ENCODE peak calls at places on chromosomes 1 and 21, in ten cellular contexts. T, R, K, E, Y, F, I, S, A and N are unnamed samples.

GRCh38 chr21:31546402-31547155 is 112.9 kb upstream of the SOD1 start:
- DNase-seq in T (no peak), R (no peak), K (peak; percentile 29), E (no peak), Y (no peak), F (no peak), I (no peak), S (no peak), A (no peak), N (peak; percentile 26)

GRCh38 chr1:67634396-67634935 is 50.5 kb upstream of the GADD45A start:
- DNase-seq in T (no peak), R (no peak), K (no peak), E (no peak), Y (no peak), F (no peak), I (no peak), S (no peak), A (no peak), N (no peak)

GRCh38 chr1:172699111-172699510 is 40.2 kb downstream of the FASLG start:
- DNase-seq in T (no peak), R (peak; percentile 14), K (peak; percentile 68), E (no peak), Y (no peak), F (no peak), I (no peak), S (peak; percentile 80), A (no peak), N (peak; percentile 86)

GRCh38 chr1:198444792-198445191 is 95.7 kb downstream of the ATP6V1G3 start:
- DNase-seq in T (no peak), R (no peak), K (peak; percentile 91), E (no peak), Y (no peak), F (no peak), I (no peak), S (no peak), A (no peak), N (peak; percentile 90)

GRCh38 chr1:54853793-54854370 is 33.1 kb downstream of the DHCR24 start:
- DNase-seq in T (no peak), R (no peak), K (no peak), E (no peak), Y (no peak), F (no peak), I (no peak), S (no peak), A (no peak), N (no peak)

GRCh38 chr1:32052887-32053286 is 19.9 kb upstream of the TMEM39B start:
- DNase-seq in T (no peak), R (no peak), K (no peak), E (no peak), Y (no peak), F (no peak), I (no peak), S (no peak), A (no peak), N (peak; percentile 39)

GRCh38 chr21:35007348-35007747 is 41.8 kb downstream of the RUNX1 start:
- DNase-seq in T (no peak), R (no peak), K (no peak), E (no peak), Y (no peak), F (no peak), I (no peak), S (no peak), A (no peak), N (no peak)

GRCh38 chr21:34814529-34814951 is 145.7 kb downstream of the CLIC6 start:
- DNase-seq in T (no peak), R (no peak), K (no peak), E (no peak), Y (no peak), F (no peak), I (no peak), S (no peak), A (no peak), N (no peak)

GRCh38 chr21:36551731-36552457 is 72.0 kb upstream of the CLDN14 start:
- DNase-seq in T (no peak), R (no peak), K (peak; percentile 67), E (no peak), Y (no peak), F (no peak), I (no peak), S (no peak), A (no peak), N (peak; percentile 64)

GRCh38 chr1:56788588-56788987 is 30.6 kb downstream of the FYB2 start:
- DNase-seq in T (peak; percentile 74), R (no peak), K (peak; percentile 36), E (no peak), Y (peak; percentile 31), F (no peak), I (peak; percentile 78), S (no peak), A (no peak), N (peak; percentile 4)

GRCh38 chr1:23169727-23170335 is 1.2 kb upstream of the LUZP1 start:
- DNase-seq in T (no peak), R (no peak), K (peak; percentile 95), E (no peak), Y (peak; percentile 43), F (peak; percentile 93), I (no peak), S (no peak), A (no peak), N (peak; percentile 65)

GRCh38 chr1:53130878-53131589 is 11.4 kb downstream of the SLC1A7 start:
- DNase-seq in T (no peak), R (no peak), K (no peak), E (no peak), Y (no peak), F (peak; percentile 60), I (no peak), S (no peak), A (no peak), N (no peak)

GRCh38 chr1:24749257-24749656 is 4.0 kb downstream of the CLIC4 start:
- DNase-seq in T (no peak), R (no peak), K (no peak), E (no peak), Y (no peak), F (no peak), I (no peak), S (no peak), A (no peak), N (no peak)

GRCh38 chr1:183537405-183537804 is 52.9 kb downstream of the NCF2 start:
- DNase-seq in T (no peak), R (no peak), K (peak; percentile 30), E (no peak), Y (no peak), F (no peak), I (no peak), S (no peak), A (no peak), N (peak; percentile 27)

GRCh38 chr1:207811920-207812720 is 60.3 kb downstream of the CD46 start:
- DNase-seq in T (no peak), R (no peak), K (no peak), E (no peak), Y (no peak), F (peak; percentile 89), I (no peak), S (no peak), A (no peak), N (peak; percentile 66)

GRCh38 chr1:4711191-4711915 is 56.9 kb downstream of the AJAP1 start:
- DNase-seq in T (no peak), R (no peak), K (no peak), E (no peak), Y (no peak), F (no peak), I (peak; percentile 30), S (no peak), A (no peak), N (no peak)

GRCh38 chr1:111742938-111743549 is 3.8 kb upstream of the INKA2 start:
- DNase-seq in T (no peak), R (no peak), K (peak; percentile 24), E (no peak), Y (no peak), F (no peak), I (no peak), S (no peak), A (no peak), N (peak; percentile 24)

GRCh38 chr1:173112129-173112528 is 61.4 kb upstream of the TNFSF18 start:
- DNase-seq in T (no peak), R (no peak), K (peak; percentile 86), E (peak; percentile 15), Y (no peak), F (no peak), I (no peak), S (no peak), A (no peak), N (peak; percentile 85)

GRCh38 chr1:165898837-165899236 is 71.4 kb downstream of the UCK2 start:
- DNase-seq in T (no peak), R (no peak), K (peak; percentile 96), E (no peak), Y (no peak), F (no peak), I (no peak), S (no peak), A (no peak), N (peak; percentile 99)

GRCh38 chr21:33948096-33948950 is 32.7 kb upstream of the ATP5PO start:
- DNase-seq in T (peak; percentile 87), R (peak; percentile 44), K (peak; percentile 18), E (peak; percentile 88), Y (peak; percentile 50), F (peak; percentile 98), I (peak; percentile 93), S (peak; percentile 94), A (no peak), N (peak; percentile 11)

GRCh38 chr21:19712441-19712840 is 1285.8 kb upstream of the NCAM2 start:
- DNase-seq in T (no peak), R (no peak), K (no peak), E (no peak), Y (no peak), F (no peak), I (no peak), S (no peak), A (no peak), N (no peak)

GRCh38 chr1:22509815-22510214 is 53.5 kb upstream of the EPHA8 start:
- DNase-seq in T (no peak), R (no peak), K (no peak), E (no peak), Y (no peak), F (no peak), I (no peak), S (no peak), A (no peak), N (no peak)

GRCh38 chr1:94994805-94995204 is 67.9 kb upstream of the CNN3 start:
- DNase-seq in T (no peak), R (no peak), K (no peak), E (no peak), Y (no peak), F (no peak), I (no peak), S (no peak), A (no peak), N (no peak)

GRCh38 chr21:42025392-42026071 is 15.4 kb upstream of the ZBTB21 start:
- DNase-seq in T (no peak), R (no peak), K (peak; percentile 39), E (no peak), Y (no peak), F (no peak), I (no peak), S (no peak), A (no peak), N (no peak)

GRCh38 chr1:183023146-183023600 is at the start of gene LAMC1:
- DNase-seq in T (peak; percentile 59), R (no peak), K (peak; percentile 90), E (peak; percentile 67), Y (peak; percentile 83), F (peak; percentile 83), I (peak; percentile 78), S (no peak), A (no peak), N (peak; percentile 81)

GRCh38 chr1:205287723-205288122 is 33.8 kb downstream of the NUAK2 start:
- DNase-seq in T (no peak), R (no peak), K (no peak), E (no peak), Y (no peak), F (no peak), I (no peak), S (no peak), A (no peak), N (no peak)

GRCh38 chr1:193451606-193452005 is 265.2 kb upstream of the B3GALT2 start:
- DNase-seq in T (no peak), R (no peak), K (no peak), E (no peak), Y (no peak), F (no peak), I (no peak), S (no peak), A (no peak), N (no peak)

GRCh38 chr1:247332901-247333361 is 1.3 kb upstream of the ZNF496 start:
- DNase-seq in T (peak; percentile 8), R (no peak), K (peak; percentile 29), E (no peak), Y (peak; percentile 27), F (no peak), I (no peak), S (no peak), A (no peak), N (peak; percentile 38)